ENCODE peak calls at places on chromosomes 1 and 21, in seven cellular contexts. One of them, this sample, is unnamed.

GRCh38 chr1:17617787-17618557 is 78.5 kb downstream of the ARHGEF10L start:
- DNase-seq in stimulated activated CD4-positive, alpha-beta T cell treated with anti-CD3 and anti-CD28 coated beads, Interleukin-1b, Interleukin-23, amount 100 ng/mL, for 24 hours: no peak
- DNase-seq in T-cell: no peak
- DNase-seq in C1 segment of cervical spinal cord: peak
- DNase-seq in ELF-1: no peak
- DNase-seq in H54: no peak
- DNase-seq in stimulated activated CD8-positive, alpha-beta memory T cell treated with anti-CD3 and anti-CD28 coated beads, Interleukin-2, amount 100 ng/mL, for 1 hour: no peak
- DNase-seq in this sample: no peak

GRCh38 chr1:33181906-33182305 is at the start of gene TRIM62:
- DNase-seq in ELF-1: peak
- DNase-seq in C1 segment of cervical spinal cord: peak
- DNase-seq in stimulated activated CD4-positive, alpha-beta T cell treated with anti-CD3 and anti-CD28 coated beads, Interleukin-1b, Interleukin-23, amount 100 ng/mL, for 24 hours: peak
- DNase-seq in H54: peak
- DNase-seq in stimulated activated CD8-positive, alpha-beta memory T cell treated with anti-CD3 and anti-CD28 coated beads, Interleukin-2, amount 100 ng/mL, for 1 hour: peak
- DNase-seq in T-cell: peak
- DNase-seq in this sample: peak

GRCh38 chr1:184483101-184483813 is 96.4 kb downstream of the C1orf21 start:
- DNase-seq in C1 segment of cervical spinal cord: no peak
- DNase-seq in stimulated activated CD8-positive, alpha-beta memory T cell treated with anti-CD3 and anti-CD28 coated beads, Interleukin-2, amount 100 ng/mL, for 1 hour: no peak
- DNase-seq in T-cell: no peak
- DNase-seq in ELF-1: no peak
- DNase-seq in stimulated activated CD4-positive, alpha-beta T cell treated with anti-CD3 and anti-CD28 coated beads, Interleukin-1b, Interleukin-23, amount 100 ng/mL, for 24 hours: no peak
- DNase-seq in H54: no peak
- DNase-seq in this sample: peak

GRCh38 chr1:102937401-102937800 is 170.9 kb downstream of the COL11A1 start:
- DNase-seq in stimulated activated CD8-positive, alpha-beta memory T cell treated with anti-CD3 and anti-CD28 coated beads, Interleukin-2, amount 100 ng/mL, for 1 hour: no peak
- DNase-seq in T-cell: no peak
- DNase-seq in stimulated activated CD4-positive, alpha-beta T cell treated with anti-CD3 and anti-CD28 coated beads, Interleukin-1b, Interleukin-23, amount 100 ng/mL, for 24 hours: no peak
- DNase-seq in H54: no peak
- DNase-seq in ELF-1: peak
- DNase-seq in C1 segment of cervical spinal cord: no peak
- DNase-seq in this sample: no peak

GRCh38 chr1:10787274-10787673 is 9.2 kb downstream of the CASZ1 start:
- DNase-seq in stimulated activated CD8-positive, alpha-beta memory T cell treated with anti-CD3 and anti-CD28 coated beads, Interleukin-2, amount 100 ng/mL, for 1 hour: no peak
- DNase-seq in stimulated activated CD4-positive, alpha-beta T cell treated with anti-CD3 and anti-CD28 coated beads, Interleukin-1b, Interleukin-23, amount 100 ng/mL, for 24 hours: no peak
- DNase-seq in T-cell: no peak
- DNase-seq in ELF-1: no peak
- DNase-seq in C1 segment of cervical spinal cord: no peak
- DNase-seq in H54: no peak
- DNase-seq in this sample: no peak

GRCh38 chr1:224203243-224204016 is 20.4 kb downstream of the DEGS1 start:
- DNase-seq in C1 segment of cervical spinal cord: peak
- DNase-seq in stimulated activated CD4-positive, alpha-beta T cell treated with anti-CD3 and anti-CD28 coated beads, Interleukin-1b, Interleukin-23, amount 100 ng/mL, for 24 hours: no peak
- DNase-seq in stimulated activated CD8-positive, alpha-beta memory T cell treated with anti-CD3 and anti-CD28 coated beads, Interleukin-2, amount 100 ng/mL, for 1 hour: no peak
- DNase-seq in ELF-1: peak
- DNase-seq in T-cell: no peak
- DNase-seq in H54: no peak
- DNase-seq in this sample: no peak

GRCh38 chr1:183278736-183279591 is 92.9 kb downstream of the LAMC2 start:
- DNase-seq in stimulated activated CD4-positive, alpha-beta T cell treated with anti-CD3 and anti-CD28 coated beads, Interleukin-1b, Interleukin-23, amount 100 ng/mL, for 24 hours: no peak
- DNase-seq in ELF-1: peak
- DNase-seq in C1 segment of cervical spinal cord: no peak
- DNase-seq in H54: peak
- DNase-seq in stimulated activated CD8-positive, alpha-beta memory T cell treated with anti-CD3 and anti-CD28 coated beads, Interleukin-2, amount 100 ng/mL, for 1 hour: no peak
- DNase-seq in T-cell: no peak
- DNase-seq in this sample: no peak

GRCh38 chr1:114105401-114105979 is 48.2 kb downstream of the SYT6 start:
- DNase-seq in C1 segment of cervical spinal cord: no peak
- DNase-seq in ELF-1: no peak
- DNase-seq in H54: no peak
- DNase-seq in T-cell: no peak
- DNase-seq in stimulated activated CD4-positive, alpha-beta T cell treated with anti-CD3 and anti-CD28 coated beads, Interleukin-1b, Interleukin-23, amount 100 ng/mL, for 24 hours: no peak
- DNase-seq in stimulated activated CD8-positive, alpha-beta memory T cell treated with anti-CD3 and anti-CD28 coated beads, Interleukin-2, amount 100 ng/mL, for 1 hour: no peak
- DNase-seq in this sample: no peak

GRCh38 chr21:33655591-33656221 is 13.4 kb downstream of the ITSN1 start:
- DNase-seq in stimulated activated CD4-positive, alpha-beta T cell treated with anti-CD3 and anti-CD28 coated beads, Interleukin-1b, Interleukin-23, amount 100 ng/mL, for 24 hours: no peak
- DNase-seq in C1 segment of cervical spinal cord: no peak
- DNase-seq in H54: peak
- DNase-seq in ELF-1: peak
- DNase-seq in T-cell: no peak
- DNase-seq in stimulated activated CD8-positive, alpha-beta memory T cell treated with anti-CD3 and anti-CD28 coated beads, Interleukin-2, amount 100 ng/mL, for 1 hour: no peak
- DNase-seq in this sample: no peak

GRCh38 chr1:90402893-90403849 is 313.9 kb downstream of the BARHL2 start:
- DNase-seq in ELF-1: peak
- DNase-seq in C1 segment of cervical spinal cord: no peak
- DNase-seq in H54: peak
- DNase-seq in stimulated activated CD4-positive, alpha-beta T cell treated with anti-CD3 and anti-CD28 coated beads, Interleukin-1b, Interleukin-23, amount 100 ng/mL, for 24 hours: no peak
- DNase-seq in stimulated activated CD8-positive, alpha-beta memory T cell treated with anti-CD3 and anti-CD28 coated beads, Interleukin-2, amount 100 ng/mL, for 1 hour: no peak
- DNase-seq in T-cell: no peak
- DNase-seq in this sample: no peak

GRCh38 chr1:26677306-26678115 is 18.3 kb upstream of the ARID1A start:
- DNase-seq in stimulated activated CD4-positive, alpha-beta T cell treated with anti-CD3 and anti-CD28 coated beads, Interleukin-1b, Interleukin-23, amount 100 ng/mL, for 24 hours: no peak
- DNase-seq in stimulated activated CD8-positive, alpha-beta memory T cell treated with anti-CD3 and anti-CD28 coated beads, Interleukin-2, amount 100 ng/mL, for 1 hour: peak
- DNase-seq in H54: no peak
- DNase-seq in C1 segment of cervical spinal cord: peak
- DNase-seq in T-cell: peak
- DNase-seq in ELF-1: peak
- DNase-seq in this sample: no peak

GRCh38 chr1:198411240-198411639 is 129.2 kb downstream of the ATP6V1G3 start:
- DNase-seq in T-cell: no peak
- DNase-seq in H54: no peak
- DNase-seq in C1 segment of cervical spinal cord: no peak
- DNase-seq in stimulated activated CD8-positive, alpha-beta memory T cell treated with anti-CD3 and anti-CD28 coated beads, Interleukin-2, amount 100 ng/mL, for 1 hour: no peak
- DNase-seq in stimulated activated CD4-positive, alpha-beta T cell treated with anti-CD3 and anti-CD28 coated beads, Interleukin-1b, Interleukin-23, amount 100 ng/mL, for 24 hours: no peak
- DNase-seq in ELF-1: no peak
- DNase-seq in this sample: no peak

GRCh38 chr1:197180252-197180878 is 33.9 kb upstream of the ASPM start:
- DNase-seq in T-cell: no peak
- DNase-seq in C1 segment of cervical spinal cord: no peak
- DNase-seq in stimulated activated CD4-positive, alpha-beta T cell treated with anti-CD3 and anti-CD28 coated beads, Interleukin-1b, Interleukin-23, amount 100 ng/mL, for 24 hours: no peak
- DNase-seq in ELF-1: no peak
- DNase-seq in stimulated activated CD8-positive, alpha-beta memory T cell treated with anti-CD3 and anti-CD28 coated beads, Interleukin-2, amount 100 ng/mL, for 1 hour: no peak
- DNase-seq in H54: no peak
- DNase-seq in this sample: peak

GRCh38 chr1:64195089-64195410 is 8.4 kb upstream of the UBE2U start:
- DNase-seq in stimulated activated CD8-positive, alpha-beta memory T cell treated with anti-CD3 and anti-CD28 coated beads, Interleukin-2, amount 100 ng/mL, for 1 hour: no peak
- DNase-seq in C1 segment of cervical spinal cord: no peak
- DNase-seq in ELF-1: no peak
- DNase-seq in T-cell: no peak
- DNase-seq in H54: no peak
- DNase-seq in stimulated activated CD4-positive, alpha-beta T cell treated with anti-CD3 and anti-CD28 coated beads, Interleukin-1b, Interleukin-23, amount 100 ng/mL, for 24 hours: no peak
- DNase-seq in this sample: no peak

GRCh38 chr1:239184581-239185244 is 201.7 kb upstream of the CHRM3 start:
- DNase-seq in C1 segment of cervical spinal cord: no peak
- DNase-seq in H54: no peak
- DNase-seq in stimulated activated CD4-positive, alpha-beta T cell treated with anti-CD3 and anti-CD28 coated beads, Interleukin-1b, Interleukin-23, amount 100 ng/mL, for 24 hours: no peak
- DNase-seq in T-cell: no peak
- DNase-seq in stimulated activated CD8-positive, alpha-beta memory T cell treated with anti-CD3 and anti-CD28 coated beads, Interleukin-2, amount 100 ng/mL, for 1 hour: no peak
- DNase-seq in ELF-1: no peak
- DNase-seq in this sample: no peak

GRCh38 chr1:20153000-20153418 is 13.9 kb downstream of the PLA2G2F start:
- DNase-seq in C1 segment of cervical spinal cord: peak
- DNase-seq in H54: no peak
- DNase-seq in stimulated activated CD4-positive, alpha-beta T cell treated with anti-CD3 and anti-CD28 coated beads, Interleukin-1b, Interleukin-23, amount 100 ng/mL, for 24 hours: no peak
- DNase-seq in ELF-1: peak
- DNase-seq in stimulated activated CD8-positive, alpha-beta memory T cell treated with anti-CD3 and anti-CD28 coated beads, Interleukin-2, amount 100 ng/mL, for 1 hour: no peak
- DNase-seq in T-cell: no peak
- DNase-seq in this sample: peak

GRCh38 chr21:18049461-18049860 is 195.2 kb upstream of the CHODL start:
- DNase-seq in stimulated activated CD8-positive, alpha-beta memory T cell treated with anti-CD3 and anti-CD28 coated beads, Interleukin-2, amount 100 ng/mL, for 1 hour: no peak
- DNase-seq in ELF-1: no peak
- DNase-seq in T-cell: no peak
- DNase-seq in H54: no peak
- DNase-seq in stimulated activated CD4-positive, alpha-beta T cell treated with anti-CD3 and anti-CD28 coated beads, Interleukin-1b, Interleukin-23, amount 100 ng/mL, for 24 hours: no peak
- DNase-seq in C1 segment of cervical spinal cord: no peak
- DNase-seq in this sample: no peak

GRCh38 chr1:172883844-172884243 is 166.9 kb downstream of the TNFSF18 start:
- DNase-seq in C1 segment of cervical spinal cord: no peak
- DNase-seq in stimulated activated CD4-positive, alpha-beta T cell treated with anti-CD3 and anti-CD28 coated beads, Interleukin-1b, Interleukin-23, amount 100 ng/mL, for 24 hours: no peak
- DNase-seq in T-cell: no peak
- DNase-seq in stimulated activated CD8-positive, alpha-beta memory T cell treated with anti-CD3 and anti-CD28 coated beads, Interleukin-2, amount 100 ng/mL, for 1 hour: no peak
- DNase-seq in ELF-1: no peak
- DNase-seq in H54: no peak
- DNase-seq in this sample: no peak

GRCh38 chr21:35467536-35467935 is 418.4 kb upstream of the RUNX1 start:
- DNase-seq in stimulated activated CD8-positive, alpha-beta memory T cell treated with anti-CD3 and anti-CD28 coated beads, Interleukin-2, amount 100 ng/mL, for 1 hour: no peak
- DNase-seq in H54: no peak
- DNase-seq in C1 segment of cervical spinal cord: no peak
- DNase-seq in T-cell: no peak
- DNase-seq in ELF-1: no peak
- DNase-seq in stimulated activated CD4-positive, alpha-beta T cell treated with anti-CD3 and anti-CD28 coated beads, Interleukin-1b, Interleukin-23, amount 100 ng/mL, for 24 hours: no peak
- DNase-seq in this sample: no peak

GRCh38 chr1:76770979-76771378 is 96.3 kb upstream of the ST6GALNAC5 start:
- DNase-seq in ELF-1: no peak
- DNase-seq in C1 segment of cervical spinal cord: no peak
- DNase-seq in stimulated activated CD8-positive, alpha-beta memory T cell treated with anti-CD3 and anti-CD28 coated beads, Interleukin-2, amount 100 ng/mL, for 1 hour: no peak
- DNase-seq in H54: no peak
- DNase-seq in T-cell: no peak
- DNase-seq in stimulated activated CD4-positive, alpha-beta T cell treated with anti-CD3 and anti-CD28 coated beads, Interleukin-1b, Interleukin-23, amount 100 ng/mL, for 24 hours: no peak
- DNase-seq in this sample: no peak

GRCh38 chr1:54611621-54612020 is 11.7 kb downstream of the FAM151A start:
- DNase-seq in T-cell: no peak
- DNase-seq in stimulated activated CD4-positive, alpha-beta T cell treated with anti-CD3 and anti-CD28 coated beads, Interleukin-1b, Interleukin-23, amount 100 ng/mL, for 24 hours: no peak
- DNase-seq in H54: no peak
- DNase-seq in C1 segment of cervical spinal cord: no peak
- DNase-seq in ELF-1: no peak
- DNase-seq in stimulated activated CD8-positive, alpha-beta memory T cell treated with anti-CD3 and anti-CD28 coated beads, Interleukin-2, amount 100 ng/mL, for 1 hour: no peak
- DNase-seq in this sample: no peak

GRCh38 chr21:44736291-44737004 is 25.1 kb upstream of the TSPEAR start:
- DNase-seq in C1 segment of cervical spinal cord: no peak
- DNase-seq in stimulated activated CD8-positive, alpha-beta memory T cell treated with anti-CD3 and anti-CD28 coated beads, Interleukin-2, amount 100 ng/mL, for 1 hour: no peak
- DNase-seq in ELF-1: no peak
- DNase-seq in T-cell: no peak
- DNase-seq in stimulated activated CD4-positive, alpha-beta T cell treated with anti-CD3 and anti-CD28 coated beads, Interleukin-1b, Interleukin-23, amount 100 ng/mL, for 24 hours: no peak
- DNase-seq in H54: no peak
- DNase-seq in this sample: no peak

GRCh38 chr21:44513389-44514217 is 26.4 kb downstream of the KRTAP10-1 start:
- DNase-seq in T-cell: no peak
- DNase-seq in ELF-1: no peak
- DNase-seq in H54: peak
- DNase-seq in stimulated activated CD4-positive, alpha-beta T cell treated with anti-CD3 and anti-CD28 coated beads, Interleukin-1b, Interleukin-23, amount 100 ng/mL, for 24 hours: no peak
- DNase-seq in C1 segment of cervical spinal cord: no peak
- DNase-seq in stimulated activated CD8-positive, alpha-beta memory T cell treated with anti-CD3 and anti-CD28 coated beads, Interleukin-2, amount 100 ng/mL, for 1 hour: no peak
- DNase-seq in this sample: no peak

This sample was measured in KG1.